ENCODE peak calls at places on chromosomes 12 and 14, in six cellular contexts. One of them, this sample, is unnamed.

GRCh38 chr12:4416276-4416675 is 29.3 kb downstream of the FGF6 start:
- DNase-seq in NCI-H1105 treated with DMSO at 0.1 percent for 48 hours: no peak
- DNase-seq in activated CD8-positive, alpha-beta memory T cell treated with anti-CD3 and anti-CD28 coated beads for 48 hours: no peak
- DNase-seq in stimulated activated CD4-positive, alpha-beta T cell treated with anti-CD3 and anti-CD28 coated beads, Interleukin-4, amount 100 ng/mL, for 4 hours: no peak
- DNase-seq in mesothelial cell of epicardium: no peak
- DNase-seq in HTR-8/SVneo: no peak
- DNase-seq in this sample: no peak

GRCh38 chr12:57461904-57462306 is 2.3 kb downstream of the GLI1 start:
- DNase-seq in NCI-H1105 treated with DMSO at 0.1 percent for 48 hours: no peak
- DNase-seq in activated CD8-positive, alpha-beta memory T cell treated with anti-CD3 and anti-CD28 coated beads for 48 hours: no peak
- DNase-seq in stimulated activated CD4-positive, alpha-beta T cell treated with anti-CD3 and anti-CD28 coated beads, Interleukin-4, amount 100 ng/mL, for 4 hours: peak
- DNase-seq in mesothelial cell of epicardium: no peak
- DNase-seq in HTR-8/SVneo: peak
- DNase-seq in this sample: no peak

GRCh38 chr14:35221462-35221861 is 70.7 kb upstream of the PSMA6 start:
- DNase-seq in NCI-H1105 treated with DMSO at 0.1 percent for 48 hours: no peak
- DNase-seq in activated CD8-positive, alpha-beta memory T cell treated with anti-CD3 and anti-CD28 coated beads for 48 hours: no peak
- DNase-seq in stimulated activated CD4-positive, alpha-beta T cell treated with anti-CD3 and anti-CD28 coated beads, Interleukin-4, amount 100 ng/mL, for 4 hours: no peak
- DNase-seq in mesothelial cell of epicardium: no peak
- DNase-seq in HTR-8/SVneo: no peak
- DNase-seq in this sample: no peak

GRCh38 chr12:3490848-3491382 is at the start of gene PRMT8:
- DNase-seq in NCI-H1105 treated with DMSO at 0.1 percent for 48 hours: peak
- DNase-seq in activated CD8-positive, alpha-beta memory T cell treated with anti-CD3 and anti-CD28 coated beads for 48 hours: no peak
- DNase-seq in stimulated activated CD4-positive, alpha-beta T cell treated with anti-CD3 and anti-CD28 coated beads, Interleukin-4, amount 100 ng/mL, for 4 hours: no peak
- DNase-seq in mesothelial cell of epicardium: no peak
- DNase-seq in HTR-8/SVneo: peak
- DNase-seq in this sample: no peak

GRCh38 chr14:93006484-93007128 is 83.7 kb downstream of the CHGA start:
- DNase-seq in NCI-H1105 treated with DMSO at 0.1 percent for 48 hours: no peak
- DNase-seq in activated CD8-positive, alpha-beta memory T cell treated with anti-CD3 and anti-CD28 coated beads for 48 hours: no peak
- DNase-seq in stimulated activated CD4-positive, alpha-beta T cell treated with anti-CD3 and anti-CD28 coated beads, Interleukin-4, amount 100 ng/mL, for 4 hours: no peak
- DNase-seq in mesothelial cell of epicardium: no peak
- DNase-seq in HTR-8/SVneo: no peak
- DNase-seq in this sample: no peak

GRCh38 chr12:75101805-75102204 is 107.8 kb downstream of the KCNC2 start:
- DNase-seq in NCI-H1105 treated with DMSO at 0.1 percent for 48 hours: no peak
- DNase-seq in activated CD8-positive, alpha-beta memory T cell treated with anti-CD3 and anti-CD28 coated beads for 48 hours: no peak
- DNase-seq in stimulated activated CD4-positive, alpha-beta T cell treated with anti-CD3 and anti-CD28 coated beads, Interleukin-4, amount 100 ng/mL, for 4 hours: no peak
- DNase-seq in mesothelial cell of epicardium: no peak
- DNase-seq in HTR-8/SVneo: no peak
- DNase-seq in this sample: no peak

GRCh38 chr12:49750027-49750977 is 8.9 kb downstream of the TMBIM6 start:
- DNase-seq in NCI-H1105 treated with DMSO at 0.1 percent for 48 hours: no peak
- DNase-seq in activated CD8-positive, alpha-beta memory T cell treated with anti-CD3 and anti-CD28 coated beads for 48 hours: no peak
- DNase-seq in stimulated activated CD4-positive, alpha-beta T cell treated with anti-CD3 and anti-CD28 coated beads, Interleukin-4, amount 100 ng/mL, for 4 hours: peak
- DNase-seq in mesothelial cell of epicardium: no peak
- DNase-seq in HTR-8/SVneo: no peak
- DNase-seq in this sample: no peak

GRCh38 chr12:21912318-21912717 is 28.9 kb downstream of the ABCC9 start:
- DNase-seq in NCI-H1105 treated with DMSO at 0.1 percent for 48 hours: no peak
- DNase-seq in activated CD8-positive, alpha-beta memory T cell treated with anti-CD3 and anti-CD28 coated beads for 48 hours: no peak
- DNase-seq in stimulated activated CD4-positive, alpha-beta T cell treated with anti-CD3 and anti-CD28 coated beads, Interleukin-4, amount 100 ng/mL, for 4 hours: no peak
- DNase-seq in mesothelial cell of epicardium: no peak
- DNase-seq in HTR-8/SVneo: no peak
- DNase-seq in this sample: no peak

GRCh38 chr12:105804591-105805265 is 334.0 kb downstream of the NUAK1 start:
- DNase-seq in NCI-H1105 treated with DMSO at 0.1 percent for 48 hours: no peak
- DNase-seq in activated CD8-positive, alpha-beta memory T cell treated with anti-CD3 and anti-CD28 coated beads for 48 hours: no peak
- DNase-seq in stimulated activated CD4-positive, alpha-beta T cell treated with anti-CD3 and anti-CD28 coated beads, Interleukin-4, amount 100 ng/mL, for 4 hours: no peak
- DNase-seq in mesothelial cell of epicardium: no peak
- DNase-seq in HTR-8/SVneo: no peak
- DNase-seq in this sample: no peak

GRCh38 chr12:65313704-65314317 is 35.3 kb downstream of the MSRB3 start:
- DNase-seq in NCI-H1105 treated with DMSO at 0.1 percent for 48 hours: peak
- DNase-seq in activated CD8-positive, alpha-beta memory T cell treated with anti-CD3 and anti-CD28 coated beads for 48 hours: no peak
- DNase-seq in stimulated activated CD4-positive, alpha-beta T cell treated with anti-CD3 and anti-CD28 coated beads, Interleukin-4, amount 100 ng/mL, for 4 hours: no peak
- DNase-seq in mesothelial cell of epicardium: no peak
- DNase-seq in HTR-8/SVneo: no peak
- DNase-seq in this sample: no peak

GRCh38 chr12:119864591-119864990 is 12.5 kb downstream of the CIT start:
- DNase-seq in NCI-H1105 treated with DMSO at 0.1 percent for 48 hours: no peak
- DNase-seq in activated CD8-positive, alpha-beta memory T cell treated with anti-CD3 and anti-CD28 coated beads for 48 hours: no peak
- DNase-seq in stimulated activated CD4-positive, alpha-beta T cell treated with anti-CD3 and anti-CD28 coated beads, Interleukin-4, amount 100 ng/mL, for 4 hours: no peak
- DNase-seq in mesothelial cell of epicardium: no peak
- DNase-seq in HTR-8/SVneo: no peak
- DNase-seq in this sample: no peak

GRCh38 chr12:39722511-39722910 is 102.9 kb upstream of the ABCD2 start:
- DNase-seq in NCI-H1105 treated with DMSO at 0.1 percent for 48 hours: no peak
- DNase-seq in activated CD8-positive, alpha-beta memory T cell treated with anti-CD3 and anti-CD28 coated beads for 48 hours: no peak
- DNase-seq in stimulated activated CD4-positive, alpha-beta T cell treated with anti-CD3 and anti-CD28 coated beads, Interleukin-4, amount 100 ng/mL, for 4 hours: no peak
- DNase-seq in mesothelial cell of epicardium: no peak
- DNase-seq in HTR-8/SVneo: no peak
- DNase-seq in this sample: no peak

GRCh38 chr12:51695241-51696010 is 104.4 kb downstream of the SCN8A start:
- DNase-seq in NCI-H1105 treated with DMSO at 0.1 percent for 48 hours: no peak
- DNase-seq in activated CD8-positive, alpha-beta memory T cell treated with anti-CD3 and anti-CD28 coated beads for 48 hours: no peak
- DNase-seq in stimulated activated CD4-positive, alpha-beta T cell treated with anti-CD3 and anti-CD28 coated beads, Interleukin-4, amount 100 ng/mL, for 4 hours: no peak
- DNase-seq in mesothelial cell of epicardium: no peak
- DNase-seq in HTR-8/SVneo: no peak
- DNase-seq in this sample: no peak

GRCh38 chr12:70985850-70986249 is 65.3 kb upstream of the PTPRR start:
- DNase-seq in NCI-H1105 treated with DMSO at 0.1 percent for 48 hours: no peak
- DNase-seq in activated CD8-positive, alpha-beta memory T cell treated with anti-CD3 and anti-CD28 coated beads for 48 hours: no peak
- DNase-seq in stimulated activated CD4-positive, alpha-beta T cell treated with anti-CD3 and anti-CD28 coated beads, Interleukin-4, amount 100 ng/mL, for 4 hours: no peak
- DNase-seq in mesothelial cell of epicardium: no peak
- DNase-seq in HTR-8/SVneo: no peak
- DNase-seq in this sample: no peak

GRCh38 chr12:54352022-54352531 is 12.2 kb downstream of the GPR84 start:
- DNase-seq in NCI-H1105 treated with DMSO at 0.1 percent for 48 hours: peak
- DNase-seq in activated CD8-positive, alpha-beta memory T cell treated with anti-CD3 and anti-CD28 coated beads for 48 hours: no peak
- DNase-seq in stimulated activated CD4-positive, alpha-beta T cell treated with anti-CD3 and anti-CD28 coated beads, Interleukin-4, amount 100 ng/mL, for 4 hours: peak
- DNase-seq in mesothelial cell of epicardium: peak
- DNase-seq in HTR-8/SVneo: no peak
- DNase-seq in this sample: no peak

GRCh38 chr12:95213928-95214327 is 3.3 kb downstream of the FGD6 start:
- DNase-seq in NCI-H1105 treated with DMSO at 0.1 percent for 48 hours: no peak
- DNase-seq in activated CD8-positive, alpha-beta memory T cell treated with anti-CD3 and anti-CD28 coated beads for 48 hours: no peak
- DNase-seq in stimulated activated CD4-positive, alpha-beta T cell treated with anti-CD3 and anti-CD28 coated beads, Interleukin-4, amount 100 ng/mL, for 4 hours: no peak
- DNase-seq in mesothelial cell of epicardium: no peak
- DNase-seq in HTR-8/SVneo: no peak
- DNase-seq in this sample: no peak

GRCh38 chr12:92675092-92675865 is 27.5 kb upstream of the PLEKHG7 start:
- DNase-seq in NCI-H1105 treated with DMSO at 0.1 percent for 48 hours: no peak
- DNase-seq in activated CD8-positive, alpha-beta memory T cell treated with anti-CD3 and anti-CD28 coated beads for 48 hours: no peak
- DNase-seq in stimulated activated CD4-positive, alpha-beta T cell treated with anti-CD3 and anti-CD28 coated beads, Interleukin-4, amount 100 ng/mL, for 4 hours: no peak
- DNase-seq in mesothelial cell of epicardium: no peak
- DNase-seq in HTR-8/SVneo: no peak
- DNase-seq in this sample: no peak

GRCh38 chr14:68476212-68476964 is 316.5 kb downstream of the ZFP36L1 start:
- DNase-seq in NCI-H1105 treated with DMSO at 0.1 percent for 48 hours: no peak
- DNase-seq in activated CD8-positive, alpha-beta memory T cell treated with anti-CD3 and anti-CD28 coated beads for 48 hours: no peak
- DNase-seq in stimulated activated CD4-positive, alpha-beta T cell treated with anti-CD3 and anti-CD28 coated beads, Interleukin-4, amount 100 ng/mL, for 4 hours: no peak
- DNase-seq in mesothelial cell of epicardium: no peak
- DNase-seq in HTR-8/SVneo: no peak
- DNase-seq in this sample: no peak

GRCh38 chr12:124242529-124243065 is 52.3 kb upstream of the RFLNA start:
- DNase-seq in NCI-H1105 treated with DMSO at 0.1 percent for 48 hours: no peak
- DNase-seq in activated CD8-positive, alpha-beta memory T cell treated with anti-CD3 and anti-CD28 coated beads for 48 hours: no peak
- DNase-seq in stimulated activated CD4-positive, alpha-beta T cell treated with anti-CD3 and anti-CD28 coated beads, Interleukin-4, amount 100 ng/mL, for 4 hours: no peak
- DNase-seq in mesothelial cell of epicardium: no peak
- DNase-seq in HTR-8/SVneo: no peak
- DNase-seq in this sample: no peak

GRCh38 chr12:85273411-85274075 is 6.5 kb upstream of the ALX1 start:
- DNase-seq in NCI-H1105 treated with DMSO at 0.1 percent for 48 hours: no peak
- DNase-seq in activated CD8-positive, alpha-beta memory T cell treated with anti-CD3 and anti-CD28 coated beads for 48 hours: no peak
- DNase-seq in stimulated activated CD4-positive, alpha-beta T cell treated with anti-CD3 and anti-CD28 coated beads, Interleukin-4, amount 100 ng/mL, for 4 hours: no peak
- DNase-seq in mesothelial cell of epicardium: no peak
- DNase-seq in HTR-8/SVneo: no peak
- DNase-seq in this sample: no peak

GRCh38 chr12:122309564-122310121 is 43.3 kb upstream of the VPS33A start:
- DNase-seq in NCI-H1105 treated with DMSO at 0.1 percent for 48 hours: no peak
- DNase-seq in activated CD8-positive, alpha-beta memory T cell treated with anti-CD3 and anti-CD28 coated beads for 48 hours: no peak
- DNase-seq in stimulated activated CD4-positive, alpha-beta T cell treated with anti-CD3 and anti-CD28 coated beads, Interleukin-4, amount 100 ng/mL, for 4 hours: no peak
- DNase-seq in mesothelial cell of epicardium: no peak
- DNase-seq in HTR-8/SVneo: no peak
- DNase-seq in this sample: no peak

This sample was measured in natural killer cell.